ENCODE peak calls at places on chromosomes 11 and 22, in seven cellular contexts. L, E, Y, G, I, O and W are unnamed samples.

GRCh38 chr11:45930031-45930794 is 7.8 kb downstream of the LARGE2 start:
- DNase-seq in I (no peak), Y (no peak), E (peak), O (no peak), L (no peak), G (no peak), W (no peak)

GRCh38 chr22:38214248-38215056 is 12.7 kb downstream of the MAFF start:
- DNase-seq in G (peak), E (no peak), Y (peak), L (peak), I (peak), O (peak), W (peak)

GRCh38 chr11:76347391-76347790 is 33.5 kb downstream of the THAP12 start:
- DNase-seq in G (no peak), E (no peak), I (no peak), O (no peak), Y (peak), L (peak), W (peak)

GRCh38 chr11:48006301-48006992 is 26.1 kb downstream of the PTPRJ start:
- DNase-seq in L (peak), E (no peak), I (no peak), Y (peak), G (no peak), O (no peak), W (peak)

GRCh38 chr22:50626314-50626855 is 1.6 kb downstream of the ARSA start:
- DNase-seq in Y (no peak), I (no peak), L (no peak), G (no peak), O (no peak), E (no peak), W (no peak)

GRCh38 chr11:103978588-103979580 is 57.6 kb upstream of the DDI1 start:
- DNase-seq in I (no peak), E (no peak), Y (no peak), G (no peak), L (no peak), O (no peak), W (no peak)

GRCh38 chr11:119403021-119403420 is 20.0 kb downstream of the THY1 start:
- DNase-seq in I (no peak), E (no peak), O (no peak), L (no peak), G (no peak), Y (peak), W (no peak)

GRCh38 chr11:44067266-44067665 is 1.2 kb downstream of the ACCS start:
- DNase-seq in E (no peak), O (no peak), L (no peak), G (no peak), I (no peak), Y (no peak), W (no peak)

GRCh38 chr22:31829505-31829904 is 75.7 kb downstream of the DEPDC5 start:
- DNase-seq in L (peak), E (no peak), G (peak), I (no peak), Y (peak), O (no peak), W (peak)

GRCh38 chr11:119484741-119485605 is 62.0 kb upstream of the THY1 start:
- DNase-seq in E (no peak), L (no peak), O (no peak), Y (no peak), G (no peak), I (peak), W (no peak)

GRCh38 chr11:16786131-16786530 is 47.7 kb downstream of the C11orf58 start:
- DNase-seq in E (no peak), Y (no peak), G (no peak), L (no peak), O (no peak), I (no peak), W (no peak)